ENCODE peak calls at places on chromosomes 4 and X, in ten cellular contexts. S, N, G, D, P, K, U, A, H and T are unnamed samples.

GRCh38 chr4:1045193-1045594 is 33.8 kb downstream of the FGFRL1 start:
- DNase-seq in S (no peak), N (no peak), G (no peak), D (no peak), P (no peak), K (no peak), U (no peak), A (no peak), H (no peak), T (no peak)

GRCh38 chr4:126583509-126583908 is 1049.2 kb upstream of the INTU start:
- DNase-seq in S (peak), N (peak), G (no peak), D (no peak), P (no peak), K (no peak), U (no peak), A (no peak), H (peak), T (no peak)

GRCh38 chrX:24145340-24146186 is 4.0 kb upstream of the ZFX start:
- DNase-seq in S (peak), N (peak), G (peak), D (no peak), P (no peak), K (no peak), U (no peak), A (no peak), H (no peak), T (no peak)

GRCh38 chr4:13777341-13777740 is 149.8 kb upstream of the BOD1L1 start:
- DNase-seq in S (peak), N (no peak), G (no peak), D (no peak), P (no peak), K (no peak), U (no peak), A (no peak), H (no peak), T (no peak)

GRCh38 chrX:38277802-38278201 is 49.5 kb downstream of the RPGR start:
- DNase-seq in S (peak), N (peak), G (no peak), D (no peak), P (no peak), K (no peak), U (no peak), A (no peak), H (no peak), T (no peak)

GRCh38 chr4:22670953-22671352 is 21.8 kb upstream of the GBA3 start:
- DNase-seq in S (peak), N (peak), G (no peak), D (no peak), P (peak), K (no peak), U (no peak), A (no peak), H (peak), T (no peak)

GRCh38 chrX:153926594-153926862 is 464 bp upstream of the ARHGAP4 start:
- DNase-seq in S (no peak), N (no peak), G (no peak), D (no peak), P (no peak), K (no peak), U (no peak), A (no peak), H (no peak), T (no peak)

GRCh38 chr4:40887690-40888089 is 137.9 kb downstream of the NSUN7 start:
- DNase-seq in S (peak), N (peak), G (no peak), D (no peak), P (peak), K (no peak), U (no peak), A (no peak), H (no peak), T (no peak)

GRCh38 chrX:45719751-45720501 is 519.2 kb upstream of the DIPK2B start:
- DNase-seq in S (peak), N (no peak), G (no peak), D (no peak), P (no peak), K (no peak), U (no peak), A (no peak), H (no peak), T (no peak)

GRCh38 chrX:147476008-147476407 is 435.7 kb upstream of the FMR1 start:
- DNase-seq in S (peak), N (no peak), G (no peak), D (no peak), P (peak), K (no peak), U (no peak), A (no peak), H (peak), T (peak)

GRCh38 chr4:55363618-55364420 is 17.8 kb downstream of the SRD5A3 start:
- DNase-seq in S (no peak), N (no peak), G (no peak), D (no peak), P (no peak), K (no peak), U (no peak), A (no peak), H (no peak), T (no peak)

GRCh38 chr4:6551660-6552059 is 23.3 kb upstream of the MAN2B2 start:
- DNase-seq in S (no peak), N (no peak), G (no peak), D (no peak), P (no peak), K (no peak), U (no peak), A (no peak), H (no peak), T (no peak)

GRCh38 chrX:57904481-57904880 is 5.8 kb downstream of the ZXDA start:
- DNase-seq in S (no peak), N (no peak), G (no peak), D (no peak), P (no peak), K (no peak), U (no peak), A (no peak), H (no peak), T (no peak)

GRCh38 chrX:49155243-49155899 is 7.2 kb upstream of the MAGIX start:
- DNase-seq in S (peak), N (peak), G (no peak), D (peak), P (peak), K (peak), U (peak), A (no peak), H (peak), T (no peak)

GRCh38 chrX:80285131-80285773 is 135.0 kb upstream of the TENT5D start:
- DNase-seq in S (peak), N (peak), G (no peak), D (no peak), P (peak), K (peak), U (no peak), A (no peak), H (peak), T (peak)

GRCh38 chrX:39873111-39873510 is 224.6 kb downstream of the BCOR start:
- DNase-seq in S (no peak), N (no peak), G (no peak), D (no peak), P (no peak), K (no peak), U (no peak), A (no peak), H (no peak), T (no peak)

GRCh38 chrX:130682990-130683389 is 220.0 kb downstream of the ENOX2 start:
- DNase-seq in S (peak), N (peak), G (no peak), D (no peak), P (no peak), K (no peak), U (no peak), A (no peak), H (no peak), T (no peak)

GRCh38 chr4:74456056-74456744 is 11.3 kb downstream of the AREG start:
- DNase-seq in S (peak), N (no peak), G (no peak), D (no peak), P (no peak), K (no peak), U (no peak), A (no peak), H (no peak), T (no peak)

GRCh38 chr4:113971706-113972360 is 7.6 kb downstream of the ARSJ start:
- DNase-seq in S (peak), N (peak), G (no peak), D (no peak), P (no peak), K (no peak), U (no peak), A (no peak), H (no peak), T (no peak)

GRCh38 chrX:140815868-140816267 is 106.3 kb downstream of the LINC00632 start:
- DNase-seq in S (peak), N (no peak), G (peak), D (no peak), P (no peak), K (no peak), U (no peak), A (no peak), H (no peak), T (no peak)

GRCh38 chr4:5751073-5751917 is 40.3 kb downstream of the EVC start:
- DNase-seq in S (peak), N (peak), G (no peak), D (no peak), P (no peak), K (no peak), U (no peak), A (no peak), H (no peak), T (no peak)

GRCh38 chrX:12210196-12210815 is 72.0 kb downstream of the FRMPD4 start:
- DNase-seq in S (peak), N (peak), G (peak), D (no peak), P (no peak), K (no peak), U (no peak), A (no peak), H (no peak), T (no peak)

GRCh38 chr4:113760094-113760851 is 1.3 kb downstream of the CAMK2D start:
- DNase-seq in S (peak), N (peak), G (no peak), D (peak), P (peak), K (peak), U (peak), A (no peak), H (peak), T (no peak)

GRCh38 chr4:39166177-39166576 is 16.2 kb upstream of the WDR19 start:
- DNase-seq in S (no peak), N (no peak), G (no peak), D (peak), P (no peak), K (peak), U (no peak), A (no peak), H (no peak), T (no peak)

GRCh38 chrX:46704767-46705386 is 54.0 kb downstream of the SLC9A7 start:
- DNase-seq in S (peak), N (peak), G (no peak), D (no peak), P (peak), K (no peak), U (no peak), A (no peak), H (peak), T (peak)

GRCh38 chr4:41590591-41590990 is 52.6 kb downstream of the LIMCH1 start:
- DNase-seq in S (no peak), N (no peak), G (no peak), D (no peak), P (no peak), K (no peak), U (no peak), A (no peak), H (no peak), T (no peak)

GRCh38 chr4:42302348-42302747 is 94.9 kb upstream of the SHISA3 start:
- DNase-seq in S (no peak), N (peak), G (peak), D (no peak), P (peak), K (peak), U (peak), A (no peak), H (peak), T (no peak)

GRCh38 chr4:42399393-42399792 is 2.1 kb downstream of the SHISA3 start:
- DNase-seq in S (no peak), N (no peak), G (no peak), D (no peak), P (no peak), K (no peak), U (no peak), A (no peak), H (no peak), T (no peak)

GRCh38 chr4:3461515-3462291 is 1.4 kb upstream of the DOK7 start:
- DNase-seq in S (no peak), N (no peak), G (no peak), D (no peak), P (no peak), K (no peak), U (peak), A (no peak), H (no peak), T (no peak)

GRCh38 chr4:141464366-141464765 is 172.0 kb upstream of the IL15 start:
- DNase-seq in S (no peak), N (no peak), G (no peak), D (no peak), P (no peak), K (no peak), U (no peak), A (no peak), H (no peak), T (no peak)

GRCh38 chr4:135177323-135177722 is 975.7 kb upstream of the PABPC4L start:
- DNase-seq in S (no peak), N (no peak), G (no peak), D (no peak), P (no peak), K (no peak), U (no peak), A (no peak), H (no peak), T (no peak)

GRCh38 chr4:37872310-37872988 is 18.4 kb upstream of the TBC1D1 start:
- DNase-seq in S (peak), N (no peak), G (no peak), D (no peak), P (no peak), K (no peak), U (no peak), A (no peak), H (no peak), T (no peak)